ENCODE peak calls at places on chromosomes 11 and 22, in six cellular contexts. E is HCT116, I is HepG2, Y is K562, K is GM12878, R is NT2/D1. J is an unnamed sample.

GRCh38 chr11:73645972-73646631 is at the start of gene PLEKHB1:
- DNase-seq in R (no peak), Y (peak), E (no peak), I (no peak), K (no peak), J (no peak)

GRCh38 chr11:12212181-12212820 is 101.9 kb downstream of the MICAL2 start:
- DNase-seq in R (no peak), Y (no peak), I (no peak), E (no peak), K (no peak), J (no peak)

GRCh38 chr11:120137611-120138521 is at the start of gene TRIM29:
- DNase-seq in Y (peak), E (no peak), I (no peak), R (no peak), K (no peak), J (peak)

GRCh38 chr22:47569389-47570299 is 807.2 kb downstream of the TBC1D22A start:
- DNase-seq in R (no peak), K (no peak), I (no peak), Y (no peak), E (no peak), J (no peak)

GRCh38 chr11:77026236-77026635 is 8.0 kb upstream of the B3GNT6 start:
- DNase-seq in Y (no peak), I (no peak), R (no peak), K (no peak), E (no peak), J (no peak)

GRCh38 chr11:45337583-45338360 is 51.6 kb upstream of the SYT13 start:
- DNase-seq in E (no peak), K (no peak), I (no peak), Y (no peak), R (no peak), J (no peak)

GRCh38 chr22:46471901-46472721 is 65.3 kb downstream of the CELSR1 start:
- DNase-seq in R (no peak), I (no peak), Y (no peak), E (peak), K (no peak), J (no peak)

GRCh38 chr11:130001491-130002351 is 914 bp downstream of the PRDM10 start:
- DNase-seq in Y (peak), E (no peak), K (no peak), I (peak), R (no peak), J (no peak)

GRCh38 chr11:26227311-26227710 is 104.6 kb upstream of the ANO3 start:
- DNase-seq in R (peak), K (peak), I (peak), Y (no peak), E (no peak), J (no peak)

GRCh38 chr11:11871991-11872401 is 30.2 kb downstream of the USP47 start:
- DNase-seq in Y (no peak), E (no peak), R (no peak), I (no peak), K (no peak), J (no peak)

GRCh38 chr11:125300791-125301218 is 136.3 kb downstream of the PKNOX2 start:
- DNase-seq in R (no peak), I (no peak), Y (no peak), K (no peak), E (no peak), J (no peak)

GRCh38 chr11:123063396-123064267 is 1.7 kb upstream of the HSPA8 start:
- DNase-seq in E (no peak), I (peak), R (peak), K (no peak), Y (peak), J (no peak)

GRCh38 chr11:61473370-61474025 is 35.1 kb upstream of the LRRC10B start:
- DNase-seq in E (no peak), Y (no peak), I (no peak), K (no peak), R (no peak), J (no peak)

GRCh38 chr11:70462818-70463477 is 64.6 kb downstream of the CTTN start:
- DNase-seq in R (no peak), K (no peak), Y (peak), I (no peak), E (no peak), J (no peak)

GRCh38 chr11:65491614-65492386 is 7.0 kb upstream of the MALAT1 start:
- DNase-seq in E (peak), Y (peak), R (no peak), I (no peak), K (no peak), J (peak)

GRCh38 chr11:66012946-66013761 is 1.3 kb downstream of the CST6 start:
- DNase-seq in R (no peak), K (no peak), Y (peak), I (no peak), E (no peak), J (no peak)

GRCh38 chr11:66188580-66188979 is 79.9 kb upstream of the RAB1B start:
- DNase-seq in R (no peak), I (no peak), E (no peak), Y (peak), K (no peak), J (no peak)

GRCh38 chr11:125404811-125405481 is 91.1 kb downstream of the FEZ1 start:
- DNase-seq in K (no peak), R (no peak), Y (peak), E (peak), I (peak), J (no peak)

GRCh38 chr22:50684986-50685385 is 12.4 kb downstream of the SHANK3 start:
- DNase-seq in E (no peak), I (no peak), R (no peak), Y (no peak), K (no peak), J (no peak)

GRCh38 chr11:1589996-1590395 is 4.9 kb upstream of the KRTAP5-1 start:
- DNase-seq in E (no peak), I (no peak), Y (no peak), R (no peak), K (no peak), J (no peak)

GRCh38 chr11:119496453-119496852 is 73.5 kb upstream of the THY1 start:
- DNase-seq in E (no peak), I (no peak), R (no peak), Y (no peak), K (no peak), J (no peak)

GRCh38 chr11:12684821-12685220 is 10.6 kb downstream of the TEAD1 start:
- DNase-seq in K (no peak), I (no peak), Y (peak), R (no peak), E (no peak), J (no peak)

GRCh38 chr11:19992162-19992561 is 168.1 kb downstream of the DBX1 start:
- DNase-seq in E (no peak), I (no peak), K (no peak), R (no peak), Y (no peak), J (no peak)

GRCh38 chr22:37701121-37701786 is 4.4 kb downstream of the TRIOBP start:
- DNase-seq in I (no peak), K (no peak), Y (no peak), R (no peak), E (no peak), J (no peak)

GRCh38 chr11:10456519-10456918 is 1.5 kb downstream of the AMPD3 start:
- DNase-seq in I (no peak), R (no peak), E (no peak), Y (peak), K (no peak), J (no peak)

GRCh38 chr22:23014250-23014649 is 56.1 kb upstream of the GNAZ start:
- DNase-seq in Y (no peak), I (no peak), R (no peak), K (no peak), E (no peak), J (no peak)

GRCh38 chr22:44994399-44995281 is 15.2 kb downstream of the PHF21B start:
- DNase-seq in Y (no peak), I (no peak), E (no peak), K (no peak), R (no peak), J (no peak)

GRCh38 chr11:65615950-65616574 is 486 bp downstream of the PCNX3 start:
- DNase-seq in I (peak), K (no peak), Y (peak), R (no peak), E (no peak), J (no peak)

GRCh38 chr11:3614742-3615171 is 27.0 kb downstream of the ART5 start:
- DNase-seq in E (no peak), R (no peak), K (peak), Y (peak), I (no peak), J (no peak)

DNA sequence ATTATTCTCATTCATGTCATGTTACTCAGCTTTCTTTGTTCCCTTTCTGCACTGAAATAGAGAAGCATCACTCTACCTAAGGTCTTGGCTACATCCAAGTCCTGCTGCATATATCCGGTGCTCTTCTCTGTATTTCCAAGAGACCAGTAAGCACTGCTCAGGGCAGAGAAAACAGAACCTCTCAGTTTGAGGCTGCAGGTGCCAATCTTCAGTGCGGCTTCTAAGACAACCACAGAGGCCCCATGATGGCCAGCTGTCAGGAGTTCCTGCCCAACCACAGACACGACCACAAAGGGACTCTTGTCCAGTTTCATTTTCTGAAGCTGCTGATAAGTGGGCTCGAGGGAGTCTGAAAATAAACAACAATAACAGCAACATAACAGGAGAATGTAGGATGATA is 378.4 kb upstream of the PITPNB start:
- DNase-seq in E (no peak), I (no peak), Y (peak), R (no peak), K (no peak), J (no peak)
- TF ChIP-seq ZNF274 in E (no peak), I (no peak), Y (no peak), R (no peak), K (no peak), J (no peak)

DNA sequence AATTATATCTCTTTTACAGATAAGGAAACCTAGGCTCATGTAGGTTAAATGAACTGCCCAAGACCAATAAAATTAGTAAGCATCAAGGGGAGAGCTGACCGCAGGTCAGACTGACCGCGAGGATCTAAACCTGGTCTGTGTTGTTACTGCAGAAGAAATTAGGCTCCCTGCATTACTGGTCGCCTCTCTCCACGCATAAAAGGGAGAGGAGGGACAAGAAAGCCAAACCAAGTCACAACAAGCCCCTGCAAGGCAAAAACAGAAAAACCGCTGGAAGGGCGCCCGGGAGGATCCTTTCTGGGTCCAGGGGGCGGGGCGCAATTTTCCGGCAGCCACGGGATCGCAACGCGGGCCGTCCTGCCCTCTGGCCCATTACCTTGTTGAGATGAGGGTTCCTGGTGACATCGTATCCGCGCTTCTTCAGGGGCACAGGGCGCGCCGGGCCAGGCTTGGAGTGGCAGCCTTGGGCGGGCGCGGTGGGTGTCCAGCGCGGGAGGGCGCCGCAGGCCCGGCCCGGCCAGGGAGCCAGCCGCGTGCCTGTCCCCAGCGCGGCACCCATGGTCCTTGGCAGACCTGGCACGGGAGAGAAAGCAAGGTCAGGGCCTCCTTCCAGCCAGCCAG is 920 bp downstream of the ME3 start:
- DNase-seq in R (no peak), Y (no peak), I (no peak), K (no peak), E (no peak), J (peak)
- TF ChIP-seq ZNF274 in R (no peak), Y (no peak), I (no peak), K (no peak), E (no peak), J (no peak)

GRCh38 chr22:24807284-24807950 is 1.4 kb downstream of the SGSM1 start:
- DNase-seq in I (no peak), E (no peak), R (no peak), Y (no peak), K (no peak), J (no peak)

GRCh38 chr22:24810043-24810749 is 4.2 kb downstream of the SGSM1 start:
- DNase-seq in R (peak), I (no peak), Y (no peak), E (no peak), K (no peak), J (no peak)

GRCh38 chr22:24805790-24806662 is at the start of gene SGSM1:
- DNase-seq in I (peak), Y (peak), R (peak), K (no peak), E (peak), J (peak)

GRCh38 chr22:24806663-24807001 is 621 bp downstream of the SGSM1 start:
- DNase-seq in Y (no peak), E (no peak), K (no peak), R (no peak), I (no peak), J (no peak)

GRCh38 chr22:24809331-24809730 is 3.3 kb downstream of the SGSM1 start:
- DNase-seq in E (no peak), I (no peak), K (no peak), R (no peak), Y (no peak), J (no peak)
- TF ChIP-seq ZNF274 in E (no peak), I (no peak), K (no peak), R (no peak), Y (no peak), J (no peak)

DNA sequence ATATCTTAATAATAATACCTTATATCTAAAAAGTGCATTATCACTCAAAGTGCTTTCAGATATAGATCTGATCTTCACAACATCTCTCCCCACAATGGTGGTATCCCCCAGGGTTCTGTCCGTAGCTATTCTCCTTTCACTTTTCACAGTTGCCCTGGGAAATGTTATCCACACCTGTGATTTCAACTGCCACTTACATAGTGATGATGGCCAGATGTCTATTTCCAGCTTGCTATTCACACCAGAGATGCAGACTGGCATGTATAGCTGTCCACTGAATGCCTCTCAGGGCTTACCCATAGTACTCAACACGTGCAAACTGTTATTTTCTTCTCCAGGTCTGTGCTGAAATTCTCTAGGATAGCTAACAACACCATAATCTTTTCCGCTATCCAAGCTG is 724.7 kb downstream of the DLG2 start:
- DNase-seq in R (no peak), I (no peak), K (no peak), Y (no peak), E (no peak), J (no peak)
- TF ChIP-seq ZNF274 in R (no peak), I (no peak), K (no peak), Y (no peak), E (no peak), J (no peak)

GRCh38 chr11:33387996-33388395 is 130.8 kb downstream of the HIPK3 start:
- DNase-seq in R (no peak), E (no peak), Y (no peak), K (peak), I (no peak), J (no peak)

GRCh38 chr11:33388793-33389525 is 131.8 kb downstream of the HIPK3 start:
- DNase-seq in R (no peak), Y (no peak), K (no peak), I (no peak), E (no peak), J (no peak)

GRCh38 chr11:33391188-33391892 is 134.2 kb downstream of the HIPK3 start:
- DNase-seq in Y (no peak), R (no peak), E (no peak), I (no peak), K (no peak), J (no peak)

GRCh38 chr11:33387586-33387985 is 130.4 kb downstream of the HIPK3 start:
- DNase-seq in I (no peak), K (peak), Y (no peak), R (no peak), E (no peak), J (no peak)

DNA sequence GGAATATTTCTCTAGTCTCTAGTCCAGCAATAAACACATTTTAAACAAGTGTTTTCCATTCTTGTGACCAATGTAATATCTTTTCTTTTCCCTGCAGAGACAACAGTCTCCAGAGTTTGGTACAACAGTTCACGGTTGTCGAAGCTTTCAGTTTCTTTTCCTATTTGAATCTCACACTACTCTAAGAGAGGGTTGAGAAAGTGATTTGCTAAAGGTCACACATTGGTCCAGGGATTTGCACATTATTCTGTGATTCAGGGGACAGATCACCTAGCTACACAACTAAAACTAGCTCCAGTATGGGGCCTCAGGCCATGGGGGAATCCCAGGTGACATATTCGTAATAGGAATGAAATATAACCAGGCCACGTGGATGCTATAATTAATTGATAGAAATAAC is 132.5 kb downstream of the HIPK3 start:
- DNase-seq in E (no peak), Y (no peak), K (peak), I (no peak), R (no peak), J (no peak)
- TF ChIP-seq ZNF274 in E (no peak), Y (no peak), K (no peak), I (no peak), R (no peak), J (no peak)

GRCh38 chr11:111870522-111870886 is 877 bp downstream of the ALG9 start:
- DNase-seq in E (no peak), Y (no peak), R (no peak), I (no peak), K (peak), J (no peak)

GRCh38 chr11:111871693-111872161 is 346 bp upstream of the ALG9 start:
- DNase-seq in K (no peak), R (no peak), I (no peak), E (no peak), Y (peak), J (no peak)

GRCh38 chr11:111870113-111870512 is 1.3 kb downstream of the ALG9 start:
- DNase-seq in E (no peak), I (no peak), R (no peak), K (no peak), Y (no peak), J (no peak)

DNA sequence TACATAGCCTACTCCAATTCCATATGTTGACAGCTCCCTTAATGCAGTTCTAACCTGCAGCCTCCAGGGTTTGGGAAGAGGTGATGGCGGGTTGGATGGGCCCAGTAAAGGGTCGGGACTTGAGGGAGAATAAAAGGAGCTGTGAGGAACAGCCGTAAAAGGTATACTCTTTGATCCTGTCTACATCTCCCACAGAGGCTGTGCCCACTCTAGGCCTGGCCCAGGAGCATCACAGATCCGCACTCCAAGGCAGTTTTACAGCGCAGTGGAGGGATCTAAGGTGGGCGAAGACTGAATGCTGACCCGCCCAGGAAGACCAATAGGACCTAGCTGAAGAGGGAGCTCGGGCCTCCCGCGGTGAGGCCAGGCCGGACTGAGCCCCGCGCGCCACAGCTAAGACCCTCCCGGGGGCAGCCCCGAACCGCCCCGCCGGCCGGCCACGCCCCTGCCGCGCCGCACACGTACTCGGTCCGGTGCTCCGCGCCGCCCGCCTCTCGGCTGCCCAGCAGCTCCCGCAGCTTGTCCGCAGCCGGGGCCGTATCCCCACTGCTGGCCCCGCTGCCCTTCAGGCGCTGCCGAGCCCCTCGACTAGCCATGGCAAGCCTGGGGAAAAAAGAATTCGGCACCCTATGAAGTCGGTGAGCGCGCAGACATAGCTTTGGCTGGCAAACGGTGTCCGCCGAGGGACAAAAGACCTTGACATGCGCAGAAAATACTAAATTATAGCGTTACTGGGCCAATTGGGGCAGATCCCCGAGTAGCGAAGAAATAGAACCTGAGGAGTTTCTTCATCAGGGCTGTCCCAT is at the start of gene ALG9:
- DNase-seq in K (peak), R (peak), E (peak), Y (peak), I (peak), J (peak)
- TF ChIP-seq ZNF274 in K (no peak), R (no peak), E (no peak), Y (no peak), I (peak), J (no peak)

DNA sequence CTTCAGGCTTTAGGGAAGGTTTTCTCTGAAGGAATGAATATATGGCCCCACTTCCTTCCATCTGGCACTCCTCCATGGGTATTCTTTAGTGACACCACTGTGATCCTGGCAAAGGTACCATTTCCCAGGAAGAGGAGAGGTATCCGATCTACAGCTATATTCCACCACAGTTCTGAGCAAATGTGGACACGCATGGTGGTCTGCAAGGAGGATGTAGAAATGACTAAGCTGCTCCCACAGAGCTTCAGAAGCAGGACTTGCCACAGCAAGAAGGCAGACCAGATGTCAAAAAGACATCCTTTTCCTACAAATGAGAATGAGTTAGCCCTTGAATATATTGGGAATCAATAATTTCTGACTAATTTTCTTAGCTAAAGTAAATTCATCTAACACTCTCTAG is 45.5 kb downstream of the ARFGAP2 start:
- DNase-seq in Y (no peak), K (no peak), I (no peak), R (no peak), E (no peak), J (no peak)
- TF ChIP-seq ZNF274 in Y (no peak), K (no peak), I (no peak), R (no peak), E (no peak), J (no peak)